ENCODE peak calls at places on chromosome 7, in five cellular contexts. Q is NCI-H1092; I is stimulated activated naive CD8-positive, alpha-beta T cell treated with anti-CD3 and anti-CD28 coated beads, Interleukin-15, Interleukin-2, amounts not matched to agents 100 U/mL and 50 U/mL, for 24 hours; O is HFFc6; Z is activated CD4-positive, alpha-beta T cell treated with anti-CD3 and anti-CD28 coated beads, Interleukin-2, amount 10 ng/mL, durations not matched to agents 7 days and 5 days. V is an unnamed sample.

GRCh38 chr7:24842449-24843241 is 85.4 kb upstream of the GSDME start:
- DNase-seq in I (no peak), O (no peak), Z (no peak), Q (no peak), V (no peak)

GRCh38 chr7:9507281-9507680 is 1073.9 kb downstream of the NXPH1 start:
- DNase-seq in I (no peak), Q (no peak), O (no peak), Z (no peak), V (no peak)

GRCh38 chr7:73976761-73977625 is 51.0 kb upstream of the ELN start:
- DNase-seq in I (no peak), O (no peak), Q (no peak), Z (no peak), V (no peak)

GRCh38 chr7:150902078-150903033 is 50.0 kb downstream of the AOC1 start:
- DNase-seq in Z (no peak), I (no peak), Q (no peak), O (no peak), V (peak)

GRCh38 chr7:141342664-141343400 is 208.4 kb upstream of the AGK start:
- DNase-seq in Z (no peak), O (no peak), I (no peak), Q (no peak), V (no peak)

GRCh38 chr7:155529346-155529745 is 17.0 kb downstream of the CNPY1 start:
- DNase-seq in I (no peak), O (no peak), Q (no peak), Z (no peak), V (no peak)

GRCh38 chr7:82376739-82377138 is 66.8 kb downstream of the CACNA2D1 start:
- DNase-seq in Q (no peak), O (no peak), Z (no peak), I (no peak), V (no peak)

GRCh38 chr7:40833541-40834234 is 698.9 kb downstream of the SUGCT start:
- DNase-seq in Z (no peak), O (peak), I (no peak), Q (no peak), V (no peak)

GRCh38 chr7:142870575-142871259 is 14.8 kb downstream of the TRPV6 start:
- DNase-seq in Q (no peak), O (no peak), I (no peak), Z (no peak), V (no peak)

GRCh38 chr7:15199482-15199881 is 296.9 kb upstream of the DGKB start:
- DNase-seq in Z (no peak), Q (no peak), I (no peak), O (peak), V (no peak)

GRCh38 chr7:33716581-33717477 is 188.5 kb upstream of the BMPER start:
- DNase-seq in Q (no peak), O (peak), Z (no peak), I (no peak), V (no peak)

GRCh38 chr7:134289423-134289822 is 27.3 kb downstream of the SLC35B4 start:
- DNase-seq in O (no peak), Q (no peak), Z (no peak), I (no peak), V (no peak)

GRCh38 chr7:45703373-45703821 is 129.2 kb downstream of the ADCY1 start:
- DNase-seq in Z (no peak), Q (no peak), O (no peak), I (no peak), V (no peak)

GRCh38 chr7:81036041-81036440 is 117.2 kb upstream of the SEMA3C start:
- DNase-seq in Z (no peak), Q (no peak), O (no peak), I (no peak), V (no peak)

GRCh38 chr7:30655096-30655970 is 26.9 kb downstream of the CRHR2 start:
- DNase-seq in I (no peak), O (no peak), Z (no peak), Q (no peak), V (no peak)

GRCh38 chr7:140390466-140391190 is 7.7 kb downstream of the SLC37A3 start:
- DNase-seq in I (peak), O (no peak), Q (no peak), Z (peak), V (no peak)

V was measured in left lung.